ENCODE peak calls at places on chromosomes 4 and X, in four cellular contexts. T is K562, K is GM12878, Z is HepG2. W is an unnamed sample.

GRCh38 chr4:9989918-9990635 is 31.2 kb downstream of the SLC2A9 start:
- DNase-seq in T (no peak), K (no peak), Z (no peak), W (no peak)

GRCh38 chr4:138981930-138982390 is 33.6 kb upstream of the NOCT start:
- DNase-seq in T (no peak), K (no peak), Z (peak), W (no peak)

GRCh38 chrX:147174596-147174995 is 360.1 kb upstream of the CXorf51A start:
- DNase-seq in T (no peak), K (no peak), Z (no peak), W (no peak)

GRCh38 chrX:109886122-109886761 is 116.7 kb upstream of the TMEM164 start:
- DNase-seq in T (peak), K (no peak), Z (peak), W (peak)

GRCh38 chr4:13611283-13611842 is 16.2 kb downstream of the BOD1L1 start:
- DNase-seq in T (no peak), K (peak), Z (no peak), W (no peak)

GRCh38 chr4:135123632-135124031 is 922.0 kb upstream of the PABPC4L start:
- DNase-seq in T (no peak), K (no peak), Z (no peak), W (no peak)

GRCh38 chrX:134174859-134175258 is 62.1 kb upstream of the CCDC160 start:
- DNase-seq in T (no peak), K (no peak), Z (no peak), W (no peak)

GRCh38 chrX:139642241-139642927 is 65.6 kb downstream of the MCF2 start:
- DNase-seq in T (no peak), K (no peak), Z (no peak), W (no peak)

GRCh38 chrX:151984891-151985290 is 10.4 kb upstream of the GABRE start:
- DNase-seq in T (no peak), K (no peak), Z (no peak), W (no peak)

GRCh38 chrX:151981129-151981528 is 6.7 kb upstream of the GABRE start:
- DNase-seq in T (no peak), K (no peak), Z (no peak), W (no peak)

GRCh38 chrX:151983186-151983585 is 8.7 kb upstream of the GABRE start:
- DNase-seq in T (no peak), K (no peak), Z (no peak), W (no peak)

GRCh38 chrX:151984328-151984727 is 9.9 kb upstream of the GABRE start:
- DNase-seq in T (peak), K (no peak), Z (peak), W (no peak)

GRCh38 chrX:151982217-151982616 is 7.7 kb upstream of the GABRE start:
- DNase-seq in T (peak), K (no peak), Z (peak), W (no peak)
- TF ChIP-seq FOXM1 in T (no peak), K (no peak), Z (no peak), W (no peak)

DNA sequence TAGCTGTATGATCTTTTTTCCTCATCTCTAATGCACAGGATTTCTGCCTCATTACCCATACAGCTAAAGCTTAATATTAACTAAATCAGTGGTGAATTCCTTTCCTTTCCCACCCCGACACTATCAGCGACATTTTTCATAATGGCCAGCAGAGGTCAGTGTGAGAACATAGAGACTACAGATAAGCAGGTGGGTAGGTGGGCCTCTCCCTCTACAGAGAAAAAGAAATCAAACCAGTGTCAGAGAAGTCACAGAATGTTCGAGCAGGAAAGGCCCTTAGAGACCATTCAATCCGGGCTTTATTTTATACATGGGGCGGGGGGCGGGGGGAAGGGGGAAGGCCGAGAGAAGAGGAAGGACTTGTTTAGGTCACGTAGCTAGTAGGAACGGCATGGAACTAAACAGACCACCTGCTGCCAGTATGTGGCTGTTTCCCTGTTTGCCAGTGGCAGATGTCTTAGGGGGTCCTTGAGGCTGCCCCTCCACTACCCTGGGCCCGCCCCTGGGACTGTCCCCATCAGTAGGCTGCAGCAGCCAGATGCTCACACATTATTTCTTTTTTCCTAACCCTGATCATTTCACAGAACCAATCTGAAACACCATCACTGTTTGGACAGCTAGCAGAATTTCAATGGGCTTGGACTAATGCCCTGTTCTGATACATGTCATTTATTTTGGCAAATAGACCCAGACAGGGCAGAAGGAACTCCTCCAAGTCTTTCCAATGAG is 133.3 kb downstream of the ATG4A start:
- DNase-seq in T (peak), K (peak), Z (peak), W (peak)
- TF ChIP-seq SP1 in T (no peak), K (no peak), Z (no peak), W (no peak)

GRCh38 chrX:107537815-107538214 is 88.4 kb downstream of the FRMPD3 start:
- DNase-seq in T (peak), K (no peak), Z (peak), W (peak)
- TF ChIP-seq BHLHE40 in T (no peak), K (no peak), Z (no peak), W (no peak)

GRCh38 chrX:72576161-72576896 is 3.7 kb upstream of the HDAC8 start:
- DNase-seq in T (peak), K (no peak), Z (peak), W (no peak)

GRCh38 chrX:72569786-72570185 is 2.9 kb downstream of the HDAC8 start:
- DNase-seq in T (no peak), K (no peak), Z (no peak), W (no peak)

GRCh38 chrX:72572248-72573157 is at the start of gene HDAC8:
- DNase-seq in T (peak), K (peak), Z (peak), W (peak)

GRCh38 chrX:72568406-72569092 is 4.1 kb downstream of the HDAC8 start:
- DNase-seq in T (no peak), K (no peak), Z (no peak), W (no peak)

DNA sequence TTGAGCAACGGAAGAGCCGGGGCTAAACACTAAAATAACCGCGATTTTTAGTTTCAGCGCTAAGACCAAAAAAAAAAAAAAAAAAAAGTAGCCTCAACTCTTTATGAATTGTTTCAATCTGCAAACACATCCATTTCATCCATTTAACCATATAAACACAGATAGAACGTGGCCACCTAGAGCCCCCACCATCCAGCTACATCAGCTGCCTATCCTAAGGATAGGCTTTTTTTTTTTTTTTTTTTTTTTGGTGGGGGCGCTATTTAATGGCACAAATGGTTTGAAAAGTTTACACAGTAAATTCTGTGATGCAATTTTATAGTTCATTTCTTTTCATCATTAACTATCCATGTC is 492 bp upstream of the HDAC8 start:
- DNase-seq in T (no peak), K (no peak), Z (no peak), W (no peak)
- TF ChIP-seq FOXM1 in T (no peak), K (no peak), Z (no peak), W (no peak)

GRCh38 chr4:8910100-8910821 is 38.6 kb upstream of the HMX1 start:
- DNase-seq in T (no peak), K (no peak), Z (no peak), W (no peak)

GRCh38 chr4:8911311-8912088 is 39.9 kb upstream of the HMX1 start:
- DNase-seq in T (no peak), K (no peak), Z (no peak), W (no peak)

GRCh38 chr4:8909548-8909947 is 37.9 kb upstream of the HMX1 start:
- DNase-seq in T (no peak), K (no peak), Z (no peak), W (no peak)

GRCh38 chr4:8912089-8912455 is 40.4 kb upstream of the HMX1 start:
- DNase-seq in T (no peak), K (no peak), Z (no peak), W (no peak)

GRCh38 chr4:8910822-8911310 is 39.2 kb upstream of the HMX1 start:
- DNase-seq in T (no peak), K (no peak), Z (no peak), W (no peak)
- TF ChIP-seq SP1 in T (no peak), K (no peak), Z (no peak), W (no peak)

GRCh38 chr4:164894725-164895124 is 17.7 kb downstream of the APELA start:
- DNase-seq in T (no peak), K (peak), Z (no peak), W (no peak)
- TF ChIP-seq BHLHE40 in T (no peak), K (no peak), Z (no peak), W (no peak)

GRCh38 chr4:8573266-8573665 is 6.9 kb upstream of the GPR78 start:
- DNase-seq in T (no peak), K (no peak), Z (no peak), W (no peak)

GRCh38 chr4:8575457-8575856 is 4.7 kb upstream of the GPR78 start:
- DNase-seq in T (no peak), K (no peak), Z (no peak), W (no peak)

GRCh38 chr4:8574796-8575370 is 5.3 kb upstream of the GPR78 start:
- DNase-seq in T (no peak), K (no peak), Z (no peak), W (no peak)

GRCh38 chr4:8568068-8568668 is 12.0 kb upstream of the GPR78 start:
- DNase-seq in T (no peak), K (no peak), Z (no peak), W (no peak)

GRCh38 chr4:8571702-8572685 is 8.2 kb upstream of the GPR78 start:
- DNase-seq in T (no peak), K (no peak), Z (no peak), W (no peak)
- TF ChIP-seq FOXM1 in T (no peak), K (no peak), Z (no peak), W (no peak)